ENCODE peak calls at places on chromosomes 4 and X, in five cellular contexts. U, J, O, W and Z are unnamed samples.

GRCh38 chrX:30504309-30504708 is 73.3 kb downstream of the TASL start:
- DNase-seq in U (no peak), J (no peak), O (no peak), W (no peak), Z (no peak)

GRCh38 chr4:150722908-150723362 is 141.0 kb downstream of the MAB21L2 start:
- DNase-seq in U (no peak), J (no peak), O (peak; percentile 87), W (no peak), Z (no peak)

GRCh38 chrX:114717921-114718320 is 134.0 kb downstream of the HTR2C start:
- DNase-seq in U (no peak), J (peak; percentile 69), O (no peak), W (no peak), Z (no peak)

GRCh38 chrX:108447303-108447702 is 7.7 kb downstream of the COL4A5 start:
- DNase-seq in U (no peak), J (no peak), O (no peak), W (no peak), Z (no peak)

GRCh38 chr4:98452091-98452490 is 190.9 kb downstream of the RAP1GDS1 start:
- DNase-seq in U (no peak), J (no peak), O (no peak), W (no peak), Z (no peak)

GRCh38 chr4:57418133-57418532 is 307.9 kb upstream of the IGFBP7 start:
- DNase-seq in U (no peak), J (no peak), O (no peak), W (no peak), Z (no peak)

GRCh38 chrX:47026198-47026597 is 52.0 kb upstream of the RGN start:
- DNase-seq in U (no peak), J (no peak), O (no peak), W (no peak), Z (no peak)

GRCh38 chrX:115898382-115899001 is 272.1 kb upstream of the AGTR2 start:
- DNase-seq in U (no peak), J (no peak), O (no peak), W (no peak), Z (no peak)

GRCh38 chr4:127291316-127291715 is 341.4 kb upstream of the INTU start:
- DNase-seq in U (no peak), J (no peak), O (no peak), W (no peak), Z (no peak)

GRCh38 chr4:187184513-187184912 is 460.9 kb upstream of the FAT1 start:
- DNase-seq in U (no peak), J (no peak), O (no peak), W (no peak), Z (no peak)

GRCh38 chr4:113411496-113411938 is 350.0 kb downstream of the CAMK2D start:
- DNase-seq in U (no peak), J (no peak), O (peak; percentile 40), W (no peak), Z (no peak)

GRCh38 chr4:140926672-140927071 is 170.5 kb upstream of the TBC1D9 start:
- DNase-seq in U (no peak), J (no peak), O (no peak), W (no peak), Z (no peak)

GRCh38 chr4:82489076-82489475 is 58.7 kb downstream of the ENOPH1 start:
- DNase-seq in U (no peak), J (no peak), O (no peak), W (no peak), Z (no peak)

GRCh38 chr4:173217075-173217474 is 48.5 kb downstream of the GALNT7 start:
- DNase-seq in U (no peak), J (no peak), O (no peak), W (no peak), Z (no peak)

GRCh38 chrX:124771292-124771691 is 424.9 kb downstream of the SH2D1A start:
- DNase-seq in U (no peak), J (no peak), O (no peak), W (no peak), Z (no peak)

GRCh38 chrX:12956704-12957541 is 18.0 kb upstream of the TMSB4X start:
- DNase-seq in U (no peak), J (no peak), O (no peak), W (peak; percentile 79), Z (peak; percentile 36)

GRCh38 chrX:130079824-130080406 is 30.4 kb downstream of the ELF4 start:
- DNase-seq in U (peak; percentile 59), J (no peak), O (peak; percentile 53), W (peak; percentile 66), Z (peak; percentile 39)

GRCh38 chrX:11064276-11064675 is 46.9 kb upstream of the HCCS start:
- DNase-seq in U (no peak), J (no peak), O (no peak), W (no peak), Z (no peak)

GRCh38 chr4:138235419-138235952 is 6.7 kb downstream of the SLC7A11 start:
- DNase-seq in U (no peak), J (no peak), O (no peak), W (no peak), Z (no peak)

GRCh38 chrX:84729809-84730208 is 227.6 kb upstream of the HDX start:
- DNase-seq in U (peak; percentile 1), J (peak; percentile 52), O (no peak), W (no peak), Z (no peak)